ENCODE peak calls at places on chromosomes 2 and 18, in ten cellular contexts. One of them, this sample, is unnamed.

GRCh38 chr18:5884375-5884774 is 10.9 kb downstream of the TMEM200C start:
- DNase-seq in astrocyte: no peak
- DNase-seq in uterus: no peak
- DNase-seq in testis: no peak
- DNase-seq in upper lobe of right lung: no peak
- DNase-seq in ovary: no peak
- DNase-seq in A549: no peak
- DNase-seq in OCI-LY7: no peak
- DNase-seq in RWPE1: no peak
- DNase-seq in sigmoid colon: no peak
- DNase-seq in this sample: no peak

GRCh38 chr2:217090024-217090473 is 230.2 kb upstream of the TNP1 start:
- DNase-seq in astrocyte: no peak
- DNase-seq in uterus: no peak
- DNase-seq in testis: no peak
- DNase-seq in upper lobe of right lung: no peak
- DNase-seq in ovary: no peak
- DNase-seq in A549: no peak
- DNase-seq in OCI-LY7: peak
- DNase-seq in RWPE1: no peak
- DNase-seq in sigmoid colon: no peak
- DNase-seq in this sample: no peak

GRCh38 chr2:156486175-156486574 is 50.0 kb downstream of the GPD2 start:
- DNase-seq in astrocyte: peak
- DNase-seq in uterus: no peak
- DNase-seq in testis: no peak
- DNase-seq in upper lobe of right lung: no peak
- DNase-seq in ovary: no peak
- DNase-seq in A549: peak
- DNase-seq in OCI-LY7: no peak
- DNase-seq in RWPE1: peak
- DNase-seq in sigmoid colon: no peak
- DNase-seq in this sample: no peak

GRCh38 chr18:12657048-12657848 is 659 bp downstream of the SPIRE1 start:
- DNase-seq in astrocyte: peak
- DNase-seq in uterus: peak
- DNase-seq in testis: peak
- DNase-seq in upper lobe of right lung: peak
- DNase-seq in ovary: peak
- DNase-seq in A549: peak
- DNase-seq in OCI-LY7: no peak
- DNase-seq in RWPE1: no peak
- DNase-seq in sigmoid colon: peak
- DNase-seq in this sample: peak

GRCh38 chr2:121205321-121205942 is 79.6 kb downstream of the TFCP2L1 start:
- DNase-seq in astrocyte: peak
- DNase-seq in uterus: no peak
- DNase-seq in testis: no peak
- DNase-seq in upper lobe of right lung: peak
- DNase-seq in ovary: no peak
- DNase-seq in A549: no peak
- DNase-seq in OCI-LY7: no peak
- DNase-seq in RWPE1: no peak
- DNase-seq in sigmoid colon: no peak
- DNase-seq in this sample: peak

GRCh38 chr2:216502776-216503629 is 4.4 kb downstream of the RPL37A start:
- DNase-seq in astrocyte: no peak
- DNase-seq in uterus: no peak
- DNase-seq in testis: no peak
- DNase-seq in upper lobe of right lung: no peak
- DNase-seq in ovary: no peak
- DNase-seq in A549: no peak
- DNase-seq in OCI-LY7: no peak
- DNase-seq in RWPE1: no peak
- DNase-seq in sigmoid colon: no peak
- DNase-seq in this sample: no peak

GRCh38 chr2:3518496-3519254 is 656 bp downstream of the ADI1 start:
- DNase-seq in astrocyte: peak
- DNase-seq in uterus: peak
- DNase-seq in testis: peak
- DNase-seq in upper lobe of right lung: peak
- DNase-seq in ovary: peak
- DNase-seq in A549: peak
- DNase-seq in OCI-LY7: peak
- DNase-seq in RWPE1: peak
- DNase-seq in sigmoid colon: peak
- DNase-seq in this sample: peak

GRCh38 chr2:222799262-222799918 is 61.4 kb upstream of the ACSL3 start:
- DNase-seq in astrocyte: no peak
- DNase-seq in uterus: no peak
- DNase-seq in testis: no peak
- DNase-seq in upper lobe of right lung: no peak
- DNase-seq in ovary: no peak
- DNase-seq in A549: no peak
- DNase-seq in OCI-LY7: no peak
- DNase-seq in RWPE1: no peak
- DNase-seq in sigmoid colon: no peak
- DNase-seq in this sample: no peak

GRCh38 chr2:241195506-241196130 is 7.1 kb downstream of the ANO7 start:
- DNase-seq in astrocyte: no peak
- DNase-seq in uterus: no peak
- DNase-seq in testis: no peak
- DNase-seq in upper lobe of right lung: peak
- DNase-seq in ovary: no peak
- DNase-seq in A549: no peak
- DNase-seq in OCI-LY7: no peak
- DNase-seq in RWPE1: no peak
- DNase-seq in sigmoid colon: no peak
- DNase-seq in this sample: no peak

GRCh38 chr2:48284624-48285212 is 245.2 kb upstream of the STON1 start:
- DNase-seq in astrocyte: no peak
- DNase-seq in uterus: no peak
- DNase-seq in testis: no peak
- DNase-seq in upper lobe of right lung: no peak
- DNase-seq in ovary: no peak
- DNase-seq in A549: no peak
- DNase-seq in OCI-LY7: no peak
- DNase-seq in RWPE1: no peak
- DNase-seq in sigmoid colon: no peak
- DNase-seq in this sample: no peak

GRCh38 chr2:20208487-20208882 is 16.4 kb downstream of the SDC1 start:
- DNase-seq in astrocyte: no peak
- DNase-seq in uterus: no peak
- DNase-seq in testis: no peak
- DNase-seq in upper lobe of right lung: no peak
- DNase-seq in ovary: no peak
- DNase-seq in A549: no peak
- DNase-seq in OCI-LY7: peak
- DNase-seq in RWPE1: no peak
- DNase-seq in sigmoid colon: no peak
- DNase-seq in this sample: no peak
- H3K27ac ChIP-seq in astrocyte: no peak
- H3K27ac ChIP-seq in uterus: no peak
- H3K27ac ChIP-seq in testis: peak
- H3K27ac ChIP-seq in upper lobe of right lung: peak
- H3K27ac ChIP-seq in ovary: no peak
- H3K27ac ChIP-seq in A549: peak
- H3K27ac ChIP-seq in OCI-LY7: no peak
- H3K27ac ChIP-seq in RWPE1: peak
- H3K27ac ChIP-seq in sigmoid colon: no peak
- H3K27ac ChIP-seq in this sample: no peak

GRCh38 chr2:12316464-12316863 is 400.3 kb upstream of the TRIB2 start:
- DNase-seq in astrocyte: no peak
- DNase-seq in uterus: no peak
- DNase-seq in testis: no peak
- DNase-seq in upper lobe of right lung: no peak
- DNase-seq in ovary: no peak
- DNase-seq in A549: no peak
- DNase-seq in OCI-LY7: no peak
- DNase-seq in RWPE1: no peak
- DNase-seq in sigmoid colon: no peak
- DNase-seq in this sample: no peak

GRCh38 chr2:12320027-12320734 is 396.6 kb upstream of the TRIB2 start:
- DNase-seq in astrocyte: peak
- DNase-seq in uterus: peak
- DNase-seq in testis: no peak
- DNase-seq in upper lobe of right lung: no peak
- DNase-seq in ovary: no peak
- DNase-seq in A549: no peak
- DNase-seq in OCI-LY7: no peak
- DNase-seq in RWPE1: no peak
- DNase-seq in sigmoid colon: no peak
- DNase-seq in this sample: no peak

GRCh38 chr2:12317286-12317685 is 399.4 kb upstream of the TRIB2 start:
- DNase-seq in astrocyte: no peak
- DNase-seq in uterus: no peak
- DNase-seq in testis: no peak
- DNase-seq in upper lobe of right lung: no peak
- DNase-seq in ovary: no peak
- DNase-seq in A549: no peak
- DNase-seq in OCI-LY7: no peak
- DNase-seq in RWPE1: no peak
- DNase-seq in sigmoid colon: no peak
- DNase-seq in this sample: no peak

GRCh38 chr2:12317853-12318426 is 398.8 kb upstream of the TRIB2 start:
- DNase-seq in astrocyte: peak
- DNase-seq in uterus: peak
- DNase-seq in testis: no peak
- DNase-seq in upper lobe of right lung: no peak
- DNase-seq in ovary: peak
- DNase-seq in A549: no peak
- DNase-seq in OCI-LY7: no peak
- DNase-seq in RWPE1: peak
- DNase-seq in sigmoid colon: no peak
- DNase-seq in this sample: no peak

GRCh38 chr2:12318427-12319057 is 398.2 kb upstream of the TRIB2 start:
- DNase-seq in astrocyte: peak
- DNase-seq in uterus: peak
- DNase-seq in testis: no peak
- DNase-seq in upper lobe of right lung: no peak
- DNase-seq in ovary: no peak
- DNase-seq in A549: no peak
- DNase-seq in OCI-LY7: no peak
- DNase-seq in RWPE1: peak
- DNase-seq in sigmoid colon: no peak
- DNase-seq in this sample: no peak
- H3K27ac ChIP-seq in astrocyte: peak
- H3K27ac ChIP-seq in uterus: peak
- H3K27ac ChIP-seq in testis: peak
- H3K27ac ChIP-seq in upper lobe of right lung: no peak
- H3K27ac ChIP-seq in ovary: peak
- H3K27ac ChIP-seq in A549: no peak
- H3K27ac ChIP-seq in OCI-LY7: no peak
- H3K27ac ChIP-seq in RWPE1: peak
- H3K27ac ChIP-seq in sigmoid colon: peak
- H3K27ac ChIP-seq in this sample: no peak

DNA sequence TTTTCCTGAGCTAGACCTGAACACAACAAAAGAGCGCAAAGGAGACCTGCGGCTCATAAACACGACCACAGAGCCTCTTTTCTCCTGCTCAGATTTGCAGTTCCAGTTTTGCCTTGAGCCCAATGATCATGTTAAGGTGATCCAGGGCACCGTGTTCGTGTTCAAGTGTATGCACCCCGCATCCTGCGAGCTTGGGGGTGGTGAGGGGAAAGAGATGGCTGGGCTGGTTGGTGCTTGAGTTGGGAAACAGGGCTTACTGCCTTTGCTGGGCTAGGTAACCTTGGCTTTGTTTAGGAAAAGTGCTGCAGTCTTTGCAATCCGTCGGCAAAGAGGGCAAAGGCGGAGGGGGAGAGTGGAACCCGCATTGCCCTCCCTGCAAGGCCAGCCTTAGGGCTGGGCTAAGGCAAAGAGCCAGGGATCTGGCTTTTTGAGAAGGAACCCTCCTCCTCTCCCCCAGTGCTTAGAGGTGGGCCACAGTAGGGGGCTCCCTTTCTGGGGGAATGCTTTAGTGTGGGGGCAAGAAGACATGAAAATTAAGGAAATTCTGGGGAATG is 1.3 kb downstream of the HOXD10 start:
- DNase-seq in astrocyte: no peak
- DNase-seq in uterus: no peak
- DNase-seq in testis: no peak
- DNase-seq in upper lobe of right lung: no peak
- DNase-seq in ovary: no peak
- DNase-seq in A549: no peak
- DNase-seq in OCI-LY7: no peak
- DNase-seq in RWPE1: no peak
- DNase-seq in sigmoid colon: no peak
- DNase-seq in this sample: no peak
- H3K27ac ChIP-seq in astrocyte: no peak
- H3K27ac ChIP-seq in uterus: peak
- H3K27ac ChIP-seq in testis: peak
- H3K27ac ChIP-seq in upper lobe of right lung: no peak
- H3K27ac ChIP-seq in ovary: no peak
- H3K27ac ChIP-seq in A549: no peak
- H3K27ac ChIP-seq in OCI-LY7: no peak
- H3K27ac ChIP-seq in RWPE1: peak
- H3K27ac ChIP-seq in sigmoid colon: no peak
- H3K27ac ChIP-seq in this sample: no peak

GRCh38 chr2:102050854-102051391 is 59.2 kb downstream of the IL1R2 start:
- DNase-seq in astrocyte: peak
- DNase-seq in uterus: peak
- DNase-seq in testis: peak
- DNase-seq in upper lobe of right lung: peak
- DNase-seq in ovary: peak
- DNase-seq in A549: no peak
- DNase-seq in OCI-LY7: no peak
- DNase-seq in RWPE1: no peak
- DNase-seq in sigmoid colon: peak
- DNase-seq in this sample: peak
- H3K27ac ChIP-seq in astrocyte: no peak
- H3K27ac ChIP-seq in uterus: peak
- H3K27ac ChIP-seq in testis: peak
- H3K27ac ChIP-seq in upper lobe of right lung: peak
- H3K27ac ChIP-seq in ovary: peak
- H3K27ac ChIP-seq in A549: peak
- H3K27ac ChIP-seq in OCI-LY7: no peak
- H3K27ac ChIP-seq in RWPE1: no peak
- H3K27ac ChIP-seq in sigmoid colon: peak
- H3K27ac ChIP-seq in this sample: no peak